ENCODE peak calls at places on chromosomes 2 and 18, in five cellular contexts. V, T, R, E and W are unnamed samples.

GRCh38 chr2:71952572-71953188 is 195.0 kb downstream of the CYP26B1 start:
- DNase-seq in V (no peak), T (no peak), R (no peak), E (no peak), W (peak; percentile 40)

GRCh38 chr2:137960223-137960622 is 4.0 kb upstream of the HNMT start:
- DNase-seq in V (no peak), T (no peak), R (no peak), E (no peak), W (no peak)

GRCh38 chr18:2536493-2536892 is 34.8 kb downstream of the METTL4 start:
- DNase-seq in V (no peak), T (peak; percentile 46), R (no peak), E (no peak), W (no peak)

GRCh38 chr18:58373486-58373885 is 255.4 kb downstream of the ALPK2 start:
- DNase-seq in V (no peak), T (no peak), R (no peak), E (no peak), W (peak; percentile 14)

GRCh38 chr2:219302412-219302968 is 6.7 kb downstream of the PTPRN start:
- DNase-seq in V (no peak), T (no peak), R (no peak), E (no peak), W (no peak)

GRCh38 chr18:53375641-53376040 is 848.8 kb downstream of the MBD2 start:
- DNase-seq in V (peak; percentile 59), T (no peak), R (no peak), E (no peak), W (no peak)

GRCh38 chr2:196137271-196137670 is 34.1 kb downstream of the STK17B start:
- DNase-seq in V (no peak), T (peak; percentile 33), R (no peak), E (no peak), W (no peak)

GRCh38 chr2:73594241-73594640 is 48.0 kb downstream of the NAT8 start:
- DNase-seq in V (no peak), T (no peak), R (no peak), E (no peak), W (no peak)

GRCh38 chr2:88235987-88236386 is 65.8 kb downstream of the THNSL2 start:
- DNase-seq in V (no peak), T (no peak), R (no peak), E (no peak), W (no peak)

GRCh38 chr2:237184923-237185580 is 99.4 kb downstream of the COPS8 start:
- DNase-seq in V (no peak), T (no peak), R (no peak), E (no peak), W (no peak)

GRCh38 chr2:113233593-113234550 is 44.8 kb downstream of the PAX8 start:
- DNase-seq in V (no peak), T (no peak), R (peak; percentile 54), E (no peak), W (peak; percentile 61)

GRCh38 chr2:147026261-147026660 is 818.6 kb upstream of the ACVR2A start:
- DNase-seq in V (no peak), T (no peak), R (no peak), E (no peak), W (no peak)

GRCh38 chr18:23662309-23663263 is at the start of gene ANKRD29:
- DNase-seq in V (peak; percentile 72), T (peak; percentile 17), R (peak; percentile 51), E (peak; percentile 88), W (peak; percentile 80)

GRCh38 chr2:168920504-168921157 is 19.5 kb downstream of the G6PC2 start:
- DNase-seq in V (no peak), T (peak; percentile 48), R (no peak), E (peak; percentile 25), W (no peak)

GRCh38 chr18:58496231-58496630 is 132.7 kb downstream of the ALPK2 start:
- DNase-seq in V (no peak), T (no peak), R (no peak), E (no peak), W (no peak)

GRCh38 chr18:35580748-35581534 is 599 bp upstream of the GALNT1 start:
- DNase-seq in V (peak; percentile 71), T (peak; percentile 56), R (peak; percentile 80), E (peak; percentile 89), W (peak; percentile 85)

GRCh38 chr2:19131871-19132270 is 226.6 kb downstream of the OSR1 start:
- DNase-seq in V (no peak), T (no peak), R (no peak), E (no peak), W (no peak)

GRCh38 chr2:167937403-167937802 is 310.0 kb downstream of the STK39 start:
- DNase-seq in V (no peak), T (no peak), R (no peak), E (no peak), W (no peak)

GRCh38 chr2:153770359-153770991 is 101.2 kb upstream of the GALNT13 start:
- DNase-seq in V (no peak), T (no peak), R (no peak), E (peak; percentile 4), W (peak; percentile 64)

GRCh38 chr2:429575-430254 is 141.8 kb upstream of the ALKAL2 start:
- DNase-seq in V (no peak), T (no peak), R (no peak), E (no peak), W (no peak)
- H3K4me3 ChIP-seq in V (no peak overlapping the region), T (no peak overlapping the region), R (no peak overlapping the region), E (no peak overlapping the region), W (no peak overlapping the region)

DNA sequence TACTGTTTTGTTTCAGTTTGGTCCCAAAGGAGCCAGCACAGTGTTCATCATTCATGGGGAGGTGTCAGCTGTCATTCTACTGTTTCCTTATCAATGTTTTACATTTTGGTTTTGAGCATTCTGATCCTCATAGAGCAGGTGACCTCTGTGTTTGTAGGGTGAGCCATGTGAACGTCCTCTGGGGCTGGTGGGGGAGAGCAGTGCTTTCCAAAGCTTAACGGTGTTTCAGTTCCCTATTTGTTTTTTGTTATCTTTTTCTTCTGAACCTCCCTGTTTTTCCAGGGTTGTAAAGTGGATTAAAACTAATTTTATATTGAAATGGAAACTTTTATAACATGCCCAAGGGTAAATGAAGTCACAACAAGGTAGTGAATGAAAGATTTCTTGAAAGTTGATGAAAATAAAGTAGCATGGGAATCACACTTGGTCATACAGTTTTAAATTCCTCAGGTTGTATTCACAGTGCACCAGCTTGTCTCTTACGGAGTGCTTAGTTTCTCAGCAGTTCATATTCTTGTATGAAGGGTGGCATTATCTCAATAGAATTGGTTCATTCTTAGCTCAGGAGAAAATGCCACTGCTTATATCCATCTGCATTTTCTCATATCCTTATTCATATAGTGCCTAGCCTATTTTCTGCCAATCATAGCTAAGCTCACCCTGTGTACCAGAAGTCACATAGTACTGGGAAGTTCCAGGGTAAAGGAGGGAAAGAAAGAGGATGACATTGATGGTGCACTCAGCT is 54.5 kb downstream of the MAP4K4 start:
- DNase-seq in V (no peak), T (no peak), R (no peak), E (no peak), W (no peak)
- H3K4me1 ChIP-seq in V (peaks cover 70% of the 10 kb centered on the region), T (peaks cover 32% of the 10 kb centered on the region), R (peaks cover 53% of the 10 kb centered on the region), E (peaks cover 53% of the 10 kb centered on the region), W (peaks cover 16% of the 10 kb centered on the region)

DNA sequence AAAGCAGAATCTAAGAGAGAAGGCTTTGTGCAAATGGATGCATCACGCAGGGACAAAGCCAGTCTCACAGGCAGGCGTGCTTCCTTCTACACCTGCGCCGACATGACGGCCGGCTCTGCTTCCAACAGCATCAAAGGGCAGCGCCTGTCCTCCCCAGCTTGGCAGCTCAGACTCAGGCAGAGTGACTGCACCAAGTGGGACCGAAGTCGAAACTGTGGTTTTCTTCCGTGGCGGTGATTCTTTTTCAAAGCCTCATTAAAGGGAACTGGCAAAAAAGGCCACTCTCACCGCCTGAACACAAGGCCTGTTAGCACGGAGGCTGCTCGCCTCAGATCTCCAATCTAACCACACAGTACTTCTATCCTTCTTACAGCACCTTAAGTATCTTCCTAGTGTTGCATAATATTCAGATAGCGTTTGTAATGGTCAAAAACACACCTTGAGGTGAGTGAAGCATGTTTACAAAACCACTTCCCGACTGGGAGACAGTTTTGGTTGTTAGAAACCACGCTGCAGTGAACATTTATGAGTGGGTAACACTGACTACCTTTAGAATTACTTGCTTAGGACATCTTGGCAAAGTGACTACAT is 236.4 kb downstream of the HDAC4 start:
- DNase-seq in V (peak; percentile 51), T (no peak), R (peak; percentile 42), E (no peak), W (peak; percentile 13)
- H3K4me3 ChIP-seq in V (no peak overlapping the region), T (no peak overlapping the region), R (no peak overlapping the region), E (no peak overlapping the region), W (no peak overlapping the region)

GRCh38 chr2:64748147-64748546 is 94.4 kb upstream of the SERTAD2 start:
- DNase-seq in V (no peak), T (no peak), R (no peak), E (no peak), W (no peak)
- H3K4me1 ChIP-seq in V (peaks cover 10% of the 10 kb centered on the region), T (peaks cover 2% of the 10 kb centered on the region), R (peaks cover 11% of the 10 kb centered on the region), E (peaks cover 4% of the 10 kb centered on the region), W (peaks cover 3% of the 10 kb centered on the region)

GRCh38 chr2:223801702-223802101 is 35.7 kb downstream of the AP1S3 start:
- DNase-seq in V (no peak), T (no peak), R (no peak), E (no peak), W (no peak)

GRCh38 chr2:223800908-223801307 is 36.5 kb downstream of the AP1S3 start:
- DNase-seq in V (no peak), T (no peak), R (no peak), E (no peak), W (no peak)

GRCh38 chr2:223805008-223805407 is 32.4 kb downstream of the AP1S3 start:
- DNase-seq in V (no peak), T (no peak), R (no peak), E (no peak), W (no peak)
- H3K4me3 ChIP-seq in V (no peak overlapping the region), T (no peak overlapping the region), R (no peak overlapping the region), E (no peak overlapping the region), W (no peak overlapping the region)

GRCh38 chr2:234733795-234734600 is 217.8 kb upstream of the SH3BP4 start:
- DNase-seq in V (no peak), T (no peak), R (no peak), E (no peak), W (no peak)
- H3K4me1 ChIP-seq in V (no peaks in the 10 kb centered on the region), T (no peaks in the 10 kb centered on the region), R (no peaks in the 10 kb centered on the region), E (no peaks in the 10 kb centered on the region), W (no peaks in the 10 kb centered on the region)

GRCh38 chr2:133097666-133098065 is 427.7 kb upstream of the LYPD1 start:
- DNase-seq in V (no peak), T (peak; percentile 17), R (no peak), E (no peak), W (no peak)
- H3K4me3 ChIP-seq in V (no peak overlapping the region), T (no peak overlapping the region), R (no peak overlapping the region), E (no peak overlapping the region), W (no peak overlapping the region)

DNA sequence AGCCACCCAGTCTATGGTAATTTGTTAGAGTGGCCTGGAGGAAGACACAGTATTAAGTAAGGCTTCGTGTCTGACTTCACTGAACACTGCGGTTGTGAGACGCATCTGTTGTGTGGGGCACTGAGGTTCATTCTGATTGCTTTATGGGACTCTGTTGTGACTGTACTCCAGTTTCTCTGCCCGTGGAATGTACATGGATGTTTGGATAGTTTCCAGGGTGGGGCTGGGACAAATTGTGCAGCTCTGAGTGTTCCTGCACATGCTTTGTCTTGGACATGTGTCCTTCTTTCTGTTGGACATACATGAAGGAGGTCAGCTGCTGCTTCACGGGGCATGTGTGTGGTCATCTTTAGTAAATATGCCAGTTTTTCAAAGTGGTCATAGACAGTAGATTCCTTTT is 58.5 kb downstream of the ODC1 start:
- DNase-seq in V (no peak), T (peak; percentile 44), R (no peak), E (no peak), W (no peak)
- H3K4me1 ChIP-seq in V (peaks cover 92% of the 10 kb centered on the region), T (peaks cover 12% of the 10 kb centered on the region), R (peaks cover 8% of the 10 kb centered on the region), E (peaks cover 10% of the 10 kb centered on the region), W (no peaks in the 10 kb centered on the region)

GRCh38 chr2:233387667-233388528 is 33.6 kb downstream of the DGKD start:
- DNase-seq in V (peak; percentile 84), T (peak; percentile 99), R (peak; percentile 91), E (peak; percentile 90), W (no peak)
- H3K4me3 ChIP-seq in V (peak overlapping the region; percentile 2), T (no peak overlapping the region), R (peak overlapping the region; percentile 21), E (peak overlapping the region; percentile 8), W (no peak overlapping the region)